ENCODE peak calls at places on chromosomes 6 and 20, in ten cellular contexts. U is DND-41; P is lung; S is upper lobe of right lung; Q is ascending aorta; X is left ventricle myocardium inferior; N is coronary artery; L is heart left ventricle; K is CD8-positive, alpha-beta T cell; M is PC-9. H is an unnamed sample.
A peak's percentile ranks its signal among the peaks of the same experiment; 100 is the strongest.

GRCh38 chr20:53282217-53282955 is 310.2 kb downstream of the TSHZ2 start:
- DNase-seq in U (no peak), P (no peak), S (no peak), Q (no peak), X (no peak), N (no peak), L (no peak), K (no peak), M (no peak), H (no peak)

GRCh38 chr6:8131265-8131897 is 29.0 kb upstream of the EEF1E1 start:
- DNase-seq in U (peak; percentile 42), P (peak; percentile 55), S (no peak), Q (no peak), X (no peak), N (no peak), L (no peak), K (peak; percentile 2), M (peak; percentile 58), H (peak; percentile 73)

GRCh38 chr20:36334281-36335075 is 28.3 kb downstream of the DLGAP4 start:
- DNase-seq in U (no peak), P (no peak), S (no peak), Q (no peak), X (no peak), N (no peak), L (no peak), K (no peak), M (no peak), H (no peak)

GRCh38 chr6:94254689-94255088 is 835.3 kb upstream of the EPHA7 start:
- DNase-seq in U (no peak), P (no peak), S (no peak), Q (no peak), X (no peak), N (no peak), L (no peak), K (no peak), M (peak; percentile 2), H (no peak)

GRCh38 chr6:75196051-75196743 is 9.7 kb downstream of the COL12A1 start:
- DNase-seq in U (no peak), P (no peak), S (no peak), Q (no peak), X (no peak), N (no peak), L (no peak), K (no peak), M (no peak), H (no peak)

GRCh38 chr6:152598858-152599537 is 38.2 kb downstream of the SYNE1 start:
- DNase-seq in U (no peak), P (no peak), S (no peak), Q (no peak), X (no peak), N (no peak), L (peak; percentile 50), K (no peak), M (no peak), H (no peak)

GRCh38 chr6:153048631-153049030 is 46.1 kb upstream of the MTRF1L start:
- DNase-seq in U (no peak), P (no peak), S (no peak), Q (no peak), X (no peak), N (no peak), L (no peak), K (no peak), M (no peak), H (no peak)

GRCh38 chr20:25037288-25038102 is 20.4 kb downstream of the ACSS1 start:
- DNase-seq in U (no peak), P (no peak), S (no peak), Q (no peak), X (no peak), N (peak; percentile 85), L (peak; percentile 19), K (no peak), M (no peak), H (no peak)

GRCh38 chr20:46985671-46986070 is 91.0 kb downstream of the EYA2 start:
- DNase-seq in U (no peak), P (no peak), S (peak; percentile 19), Q (no peak), X (no peak), N (no peak), L (no peak), K (no peak), M (no peak), H (no peak)

GRCh38 chr20:12201289-12201991 is 283.7 kb downstream of the BTBD3 start:
- DNase-seq in U (no peak), P (no peak), S (no peak), Q (no peak), X (peak; percentile 17), N (no peak), L (peak; percentile 55), K (no peak), M (no peak), H (no peak)

GRCh38 chr6:125216015-125216414 is 62.4 kb downstream of the TPD52L1 start:
- DNase-seq in U (no peak), P (no peak), S (no peak), Q (no peak), X (no peak), N (no peak), L (no peak), K (no peak), M (no peak), H (no peak)

GRCh38 chr6:35611235-35611634 is 77.5 kb downstream of the FKBP5 start:
- DNase-seq in U (no peak), P (no peak), S (no peak), Q (no peak), X (no peak), N (no peak), L (no peak), K (no peak), M (no peak), H (no peak)

GRCh38 chr6:140677781-140678528 is 1303.5 kb upstream of the CITED2 start:
- DNase-seq in U (no peak), P (no peak), S (no peak), Q (no peak), X (no peak), N (no peak), L (no peak), K (no peak), M (no peak), H (no peak)

GRCh38 chr6:42224222-42225042 is 6.8 kb upstream of the MRPS10 start:
- DNase-seq in U (no peak), P (no peak), S (no peak), Q (no peak), X (no peak), N (no peak), L (no peak), K (no peak), M (peak; percentile 20), H (no peak)

GRCh38 chr6:30497714-30498113 is 8.4 kb downstream of the HLA-E start:
- DNase-seq in U (peak; percentile 2), P (no peak), S (no peak), Q (no peak), X (no peak), N (no peak), L (no peak), K (no peak), M (no peak), H (no peak)

GRCh38 chr6:97187951-97188350 is 95.1 kb downstream of the MMS22L start:
- DNase-seq in U (no peak), P (no peak), S (no peak), Q (no peak), X (no peak), N (no peak), L (no peak), K (no peak), M (no peak), H (no peak)

GRCh38 chr6:136783495-136784270 is 8.6 kb downstream of the MAP3K5 start:
- DNase-seq in U (no peak), P (peak; percentile 47), S (peak; percentile 69), Q (no peak), X (peak; percentile 34), N (no peak), L (peak; percentile 42), K (no peak), M (no peak), H (no peak)

GRCh38 chr6:108565091-108565766 is 4.5 kb downstream of the FOXO3 start:
- DNase-seq in U (no peak), P (no peak), S (no peak), Q (no peak), X (no peak), N (no peak), L (no peak), K (no peak), M (no peak), H (no peak)
- H3K27ac ChIP-seq in U (no peak overlapping the region), P (peak overlapping the region; percentile 80), S (peak overlapping the region; percentile 99), Q (peak overlapping the region; percentile 98), X (peak overlapping the region; percentile 98), N (peak overlapping the region; percentile 89), L (peak overlapping the region; percentile 100), K (no peak overlapping the region), M (peak overlapping the region; percentile 84), H (no peak overlapping the region)

GRCh38 chr6:170293411-170293844 is 2.5 kb upstream of the DLL1 start:
- DNase-seq in U (no peak), P (no peak), S (no peak), Q (no peak), X (no peak), N (no peak), L (no peak), K (no peak), M (no peak), H (no peak)
- H3K4me3 ChIP-seq in U (no peak overlapping the region), P (no peak overlapping the region), S (no peak overlapping the region), Q (peak overlapping the region; percentile 85), X (peak overlapping the region; percentile 90), N (peak overlapping the region; percentile 37), L (no peak overlapping the region), K (no peak overlapping the region), M (no peak overlapping the region), H (no peak overlapping the region)

GRCh38 chr6:143331362-143331761 is 119.1 kb downstream of the ADAT2 start:
- DNase-seq in U (no peak), P (no peak), S (no peak), Q (no peak), X (no peak), N (no peak), L (no peak), K (no peak), M (no peak), H (no peak)

GRCh38 chr6:143329323-143329722 is 121.2 kb downstream of the ADAT2 start:
- DNase-seq in U (no peak), P (no peak), S (no peak), Q (no peak), X (no peak), N (no peak), L (no peak), K (no peak), M (no peak), H (no peak)

GRCh38 chr6:143333081-143333480 is 117.4 kb downstream of the ADAT2 start:
- DNase-seq in U (no peak), P (no peak), S (no peak), Q (no peak), X (no peak), N (no peak), L (no peak), K (no peak), M (peak; percentile 47), H (no peak)

GRCh38 chr6:143333749-143334520 is 116.6 kb downstream of the ADAT2 start:
- DNase-seq in U (no peak), P (no peak), S (no peak), Q (no peak), X (no peak), N (no peak), L (no peak), K (no peak), M (no peak), H (no peak)

GRCh38 chr6:143332153-143332845 is 118.2 kb downstream of the ADAT2 start:
- DNase-seq in U (no peak), P (no peak), S (no peak), Q (no peak), X (no peak), N (no peak), L (no peak), K (no peak), M (no peak), H (no peak)
- TF ChIP-seq CTCF in U (no peak), P (no peak), S (no peak), Q (no peak), X (no peak), N (no peak), L (no peak), K (no peak), M (no peak), H (no peak)

GRCh38 chr20:14616003-14616402 is 278.6 kb upstream of the FLRT3 start:
- DNase-seq in U (no peak), P (no peak), S (no peak), Q (no peak), X (no peak), N (no peak), L (no peak), K (no peak), M (no peak), H (no peak)
- H3K27ac ChIP-seq in U (no peak overlapping the region), P (no peak overlapping the region), S (no peak overlapping the region), Q (no peak overlapping the region), X (no peak overlapping the region), N (no peak overlapping the region), L (no peak overlapping the region), K (no peak overlapping the region), M (no peak overlapping the region), H (no peak overlapping the region)

H was measured in WERI-Rb-1.